ENCODE peak calls at places on chromosomes 16 and 17, in four cellular contexts. I, P, Z and T are unnamed samples.

GRCh38 chr16:69131167-69131748 is 1.1 kb downstream of the CHTF8 start:
- DNase-seq in Z (no peak), P (peak), I (peak), T (peak)

GRCh38 chr16:69397821-69398521 is 12.2 kb upstream of the TERF2 start:
- DNase-seq in I (peak), Z (peak), P (peak), T (peak)

GRCh38 chr16:745739-746138 is 4.9 kb upstream of the CIAO3 start:
- DNase-seq in Z (no peak), P (peak), I (no peak), T (no peak)

GRCh38 chr16:17379121-17379571 is 91.6 kb downstream of the XYLT1 start:
- DNase-seq in P (no peak), I (peak), Z (no peak), T (no peak)

GRCh38 chr16:57289391-57290257 is 5.2 kb upstream of the PLLP start:
- DNase-seq in Z (no peak), I (no peak), P (no peak), T (no peak)

GRCh38 chr16:3101018-3101840 is 2.1 kb upstream of the ZSCAN10 start:
- DNase-seq in Z (peak), P (peak), I (no peak), T (peak)

GRCh38 chr17:76793775-76794174 is 55.9 kb downstream of the MFSD11 start:
- DNase-seq in Z (peak), P (peak), I (peak), T (peak)

GRCh38 chr16:85576944-85577343 is 36.2 kb upstream of the GSE1 start:
- DNase-seq in Z (no peak), P (no peak), I (no peak), T (no peak)

GRCh38 chr16:63652091-63652490 is 1469.8 kb downstream of the CDH11 start:
- DNase-seq in P (no peak), I (no peak), Z (peak), T (no peak)

GRCh38 chr16:28873543-28874201 is 4.6 kb upstream of the ATP2A1 start:
- DNase-seq in Z (no peak), I (no peak), P (peak), T (peak)

GRCh38 chr16:67959520-67959919 is 8.9 kb downstream of the SLC12A4 start:
- DNase-seq in P (peak), Z (no peak), I (peak), T (no peak)

GRCh38 chr17:44959821-44960523 is 8.1 kb downstream of the C1QL1 start:
- DNase-seq in P (no peak), I (no peak), Z (no peak), T (no peak)

GRCh38 chr17:81733507-81734404 is 21.7 kb downstream of the SLC25A10 start:
- DNase-seq in Z (peak), I (peak), P (peak), T (peak)

GRCh38 chr16:19008245-19008644 is 24.5 kb downstream of the TMC7 start:
- DNase-seq in I (peak), Z (peak), P (no peak), T (no peak)

GRCh38 chr16:88058136-88058535 is 106.9 kb downstream of the BANP start:
- DNase-seq in I (no peak), P (no peak), Z (no peak), T (no peak)

GRCh38 chr17:7214300-7215135 is 5.1 kb downstream of the DLG4 start:
- DNase-seq in Z (peak), I (peak), P (peak), T (peak)

GRCh38 chr17:79202476-79202875 is 127.9 kb downstream of the ENGASE start:
- DNase-seq in P (no peak), Z (no peak), I (no peak), T (no peak)

GRCh38 chr17:77455111-77455877 is 314.5 kb downstream of the SEC14L1 start:
- DNase-seq in Z (peak), P (no peak), I (peak), T (no peak)

GRCh38 chr17:48174833-48175232 is 67.3 kb downstream of the SNX11 start:
- DNase-seq in I (no peak), Z (no peak), P (no peak), T (no peak)

GRCh38 chr16:8740775-8741355 is 56.6 kb downstream of the TMEM186 start:
- DNase-seq in I (no peak), Z (peak), P (no peak), T (no peak)

GRCh38 chr17:7252176-7253043 is at the start of gene ELP5:
- DNase-seq in I (peak), P (peak), Z (peak), T (peak)

GRCh38 chr17:72683506-72684404 is 408.7 kb downstream of the SLC39A11 start:
- DNase-seq in P (no peak), Z (peak), I (peak), T (peak)

GRCh38 chr16:19330801-19331484 is 45.4 kb downstream of the CLEC19A start:
- DNase-seq in I (peak), P (peak), Z (peak), T (peak)

GRCh38 chr16:17105239-17105721 is 365.5 kb downstream of the XYLT1 start:
- DNase-seq in P (no peak), Z (no peak), I (peak), T (no peak)

GRCh38 chr16:87560428-87561199 is 41.7 kb upstream of the JPH3 start:
- DNase-seq in P (peak), I (no peak), Z (no peak), T (peak)

GRCh38 chr17:17739388-17740066 is 58.3 kb downstream of the RAI1 start:
- DNase-seq in P (peak), I (peak), Z (no peak), T (peak)

GRCh38 chr17:36867716-36868115 is 69.6 kb upstream of the LHX1 start:
- DNase-seq in P (no peak), Z (no peak), I (no peak), T (no peak)

GRCh38 chr17:72488542-72489272 is 367.9 kb downstream of the SOX9 start:
- DNase-seq in I (no peak), P (no peak), Z (no peak), T (no peak)

GRCh38 chr16:83772806-83773205 is 35.0 kb upstream of the HSBP1 start:
- DNase-seq in I (no peak), Z (no peak), P (no peak), T (no peak)

GRCh38 chr16:9647981-9648701 is 534.1 kb downstream of the GRIN2A start:
- DNase-seq in I (no peak), P (peak), Z (peak), T (peak)

GRCh38 chr16:73126453-73126853 is 78.5 kb upstream of the ZFHX3 start:
- DNase-seq in Z (peak), P (no peak), I (peak), T (peak)

GRCh38 chr16:15996432-15997109 is 47.2 kb downstream of the ABCC1 start:
- DNase-seq in Z (peak), P (peak), I (peak), T (peak)

GRCh38 chr17:80219777-80220708 is at the start of the genes SGSH and SLC26A11:
- DNase-seq in P (peak), I (peak), Z (peak), T (peak)

GRCh38 chr17:564526-564925 is 150.1 kb downstream of the VPS53 start:
- DNase-seq in I (no peak), P (no peak), Z (no peak), T (no peak)

GRCh38 chr17:12665263-12666210 is at the start of gene MYOCD:
- DNase-seq in Z (no peak), P (no peak), I (peak), T (peak)

GRCh38 chr17:12664252-12664651 is 1.4 kb upstream of the MYOCD start:
- DNase-seq in Z (no peak), P (no peak), I (no peak), T (no peak)

GRCh38 chr17:12666718-12667117 is 1.0 kb downstream of the MYOCD start:
- DNase-seq in P (no peak), I (no peak), Z (no peak), T (no peak)

GRCh38 chr17:12664894-12665262 is 812 bp upstream of the MYOCD start:
- DNase-seq in P (no peak), Z (no peak), I (no peak), T (no peak)

GRCh38 chr17:12667299-12667958 is 1.7 kb downstream of the MYOCD start:
- DNase-seq in Z (peak), I (peak), P (peak), T (peak)
- TF ChIP-seq MAZ in Z (no peak), I (no peak), P (no peak), T (no peak)

GRCh38 chr17:30921544-30922196 is at the start of gene ADAP2:
- DNase-seq in P (peak), I (no peak), Z (no peak), T (peak)
- TF ChIP-seq CEBPB in P (no peak), I (no peak), Z (no peak), T (no peak)

GRCh38 chr17:42387663-42388380 is 420 bp downstream of the STAT3 start:
- DNase-seq in P (peak), I (no peak), Z (no peak), T (no peak)
- TF ChIP-seq MAZ in P (no peak), I (no peak), Z (peak), T (no peak)

GRCh38 chr16:80931661-80931984 is 75.1 kb downstream of the CMC2 start:
- DNase-seq in P (no peak), Z (no peak), I (no peak), T (no peak)

GRCh38 chr16:80936410-80936809 is 70.3 kb downstream of the CMC2 start:
- DNase-seq in Z (no peak), P (no peak), I (peak), T (no peak)

GRCh38 chr16:80935691-80936090 is 71.0 kb downstream of the CMC2 start:
- DNase-seq in I (no peak), Z (no peak), P (no peak), T (no peak)

GRCh38 chr16:80931985-80932720 is 74.5 kb downstream of the CMC2 start:
- DNase-seq in Z (peak), P (peak), I (peak), T (peak)

DNA sequence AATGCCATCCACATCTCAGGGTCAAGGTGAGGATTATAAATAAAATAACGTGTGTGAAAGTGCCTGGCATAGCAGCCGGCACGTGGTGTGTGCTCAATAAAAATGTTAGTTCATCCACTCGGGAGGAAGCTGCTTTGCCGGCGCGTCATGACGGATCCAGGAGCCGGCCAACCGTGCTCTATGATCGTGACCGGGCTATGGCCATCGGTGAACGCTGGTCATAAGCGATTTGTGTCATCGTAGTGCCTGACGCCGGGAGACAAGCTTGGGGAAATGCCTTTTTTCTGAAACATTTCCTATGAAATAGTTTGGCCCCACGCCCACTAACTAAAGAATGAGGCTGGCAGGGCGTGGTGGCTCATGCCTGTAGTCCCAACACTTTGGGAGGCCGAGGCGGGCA is 74.0 kb downstream of the CMC2 start:
- DNase-seq in P (no peak), I (peak), Z (no peak), T (peak)
- TF ChIP-seq CEBPB in P (no peak), I (no peak), Z (no peak), T (no peak)

GRCh38 chr16:51151951-51152663 is 1.0 kb upstream of the SALL1 start:
- DNase-seq in I (peak), Z (peak), P (no peak), T (peak)

GRCh38 chr16:51150159-51150893 is 744 bp downstream of the SALL1 start:
- DNase-seq in Z (no peak), I (no peak), P (no peak), T (no peak)

GRCh38 chr16:51150894-51151320 is at the start of gene SALL1:
- DNase-seq in P (no peak), Z (no peak), I (no peak), T (no peak)

GRCh38 chr16:51152691-51153261 is 1.7 kb upstream of the SALL1 start:
- DNase-seq in I (peak), Z (no peak), P (no peak), T (no peak)

DNA sequence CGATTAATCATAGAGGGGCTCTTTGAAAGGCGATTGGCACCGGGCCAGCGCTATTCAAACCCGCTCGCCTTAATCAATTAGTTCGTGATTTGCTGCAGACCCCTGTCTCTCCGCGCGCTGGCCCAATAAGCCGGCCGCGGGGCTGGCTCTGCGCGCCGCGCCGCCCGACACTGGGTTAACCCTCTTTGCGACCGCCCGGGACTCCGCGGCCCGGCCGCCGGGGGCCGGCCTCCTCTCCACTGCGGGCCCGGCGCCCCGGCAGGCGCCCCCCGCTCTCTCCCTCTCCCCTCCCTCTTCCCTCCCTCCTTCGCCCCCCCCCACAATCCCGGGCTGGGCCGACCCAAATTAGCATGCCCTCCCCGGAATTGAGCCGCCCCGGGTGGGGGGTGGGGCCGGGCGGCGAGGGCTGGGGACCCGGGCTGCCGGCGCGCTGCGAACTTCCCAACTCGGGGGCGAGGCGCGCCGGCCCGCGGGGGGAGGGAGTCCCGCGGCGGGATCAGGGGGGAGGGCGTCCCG is 423 bp upstream of the SALL1 start:
- DNase-seq in I (peak), Z (peak), P (no peak), T (no peak)
- TF ChIP-seq MAZ in I (peak), Z (no peak), P (no peak), T (no peak)

DNA sequence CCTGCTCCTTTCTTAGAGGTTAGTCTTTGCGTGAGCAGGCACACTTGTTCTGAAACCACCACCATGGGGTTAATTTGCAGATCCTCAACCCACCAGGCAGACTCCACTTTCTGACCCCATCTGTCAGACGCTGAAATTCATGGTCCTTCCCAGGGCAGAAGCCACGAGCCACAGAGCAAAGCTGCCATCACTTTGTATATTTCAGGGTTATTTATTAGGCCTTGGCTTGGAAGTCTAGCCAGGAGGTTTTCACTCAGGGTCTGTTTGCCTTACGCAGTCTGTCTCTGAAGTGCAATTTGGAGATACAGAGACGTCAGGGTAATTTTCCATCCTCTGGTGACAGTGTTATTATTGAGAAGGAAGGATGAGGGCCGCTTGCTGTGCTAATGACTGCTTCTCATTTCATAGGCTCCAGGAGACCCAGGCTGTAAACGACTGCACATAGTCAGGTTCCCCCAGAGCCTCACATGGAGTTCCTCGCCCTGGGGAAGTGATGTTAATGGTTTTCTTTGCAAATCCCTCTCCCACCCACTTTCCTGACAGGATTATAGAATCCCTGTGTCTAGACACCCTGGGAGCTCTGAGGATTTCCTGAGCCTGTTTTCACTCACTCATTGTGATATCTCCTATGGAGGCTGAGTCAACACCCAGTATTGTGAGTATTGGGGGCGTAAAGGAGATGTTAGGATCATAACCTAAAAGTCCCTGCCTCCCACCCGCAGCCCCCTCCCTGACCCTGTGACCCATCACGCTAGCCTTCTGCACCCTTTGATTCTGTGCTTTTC is 269.0 kb downstream of the ABCC12 start:
- DNase-seq in I (no peak), P (no peak), Z (no peak), T (no peak)
- TF ChIP-seq CEBPB in I (no peak), P (no peak), Z (no peak), T (no peak)

DNA sequence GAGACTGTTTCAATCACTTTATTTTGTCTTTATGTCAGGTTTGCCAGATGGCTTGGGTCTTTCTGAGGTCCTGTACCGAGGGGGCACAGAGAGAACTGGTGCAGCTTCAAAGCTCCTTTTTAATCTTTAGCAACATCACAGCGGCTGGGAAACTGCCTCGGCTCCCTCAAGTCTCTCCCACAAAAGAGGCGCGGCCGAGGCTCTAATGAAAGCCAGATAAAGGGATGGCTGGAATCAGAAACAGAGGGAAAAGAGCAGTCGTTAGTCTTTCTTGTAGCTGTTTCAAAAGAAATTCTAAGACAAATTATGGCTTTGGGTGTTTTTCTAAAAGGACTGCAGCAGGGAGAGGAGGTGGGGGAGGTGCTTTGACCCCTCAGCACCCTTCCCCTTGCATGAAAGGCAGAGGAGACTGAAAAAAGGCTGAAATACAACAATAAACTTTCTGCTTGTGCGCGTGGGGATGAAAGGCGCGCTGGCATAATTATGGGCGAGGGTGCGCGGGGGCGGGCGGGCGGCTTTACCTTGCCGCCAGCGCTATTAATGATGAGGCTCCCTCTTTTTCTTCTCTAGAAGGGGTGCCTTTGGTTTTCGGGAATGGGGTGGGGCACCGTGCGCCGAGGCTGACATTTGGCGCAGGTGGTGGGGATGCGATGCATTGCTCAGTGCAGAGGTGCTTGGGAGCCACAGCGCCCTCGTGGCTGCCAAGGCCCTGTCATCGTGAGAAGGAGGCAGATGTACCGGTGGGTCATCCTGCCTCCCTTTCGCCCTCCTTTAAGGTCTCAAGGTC is 22.3 kb upstream of the BRD7 start:
- DNase-seq in I (no peak), P (no peak), Z (no peak), T (no peak)
- TF ChIP-seq MAZ in I (no peak), P (no peak), Z (no peak), T (no peak)

GRCh38 chr16:76204249-76204648 is 73.0 kb upstream of the CNTNAP4 start:
- DNase-seq in P (no peak), Z (no peak), I (no peak), T (no peak)
- TF ChIP-seq CEBPB in P (no peak), Z (no peak), I (no peak), T (no peak)

DNA sequence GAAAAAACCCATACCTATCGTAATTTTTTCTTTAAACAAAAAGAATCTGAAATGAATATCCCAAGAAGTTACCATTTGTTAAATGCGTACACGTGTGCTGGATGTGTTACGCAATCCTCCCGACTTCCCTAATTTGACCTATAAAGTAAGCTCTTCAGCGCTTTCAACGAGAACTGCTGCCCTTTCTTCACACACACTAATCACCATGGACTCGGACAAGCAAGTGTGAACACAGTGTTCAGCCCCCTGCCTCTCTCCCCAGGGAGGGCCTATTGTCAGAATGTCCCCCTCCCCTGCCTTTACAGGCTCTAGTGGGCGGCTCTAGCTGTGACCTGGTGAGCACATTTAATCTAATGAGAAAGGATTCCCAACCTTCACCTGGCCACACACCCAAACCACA is 216.1 kb downstream of the CEP112 start:
- DNase-seq in P (no peak), Z (no peak), I (no peak), T (no peak)
- TF ChIP-seq MAZ in P (no peak), Z (no peak), I (no peak), T (no peak)